ENCODE peak calls at places on chromosome 3, in nine cellular contexts. V is activated CD4-positive, alpha-beta T cell treated with anti-CD3 and anti-CD28 coated beads, Interleukin-2, amount 50 U/mL, for 24 hours; Z is activated gamma-delta T cell treated with Interleukin-2 at 50 U/mL for 16 hours; R is spleen; B is MM.1S; N is HEK293T; S is uterus; I is T-helper 17 cell; J is A172. O is an unnamed sample.

GRCh38 chr3:153621988-153622387 is 460.0 kb downstream of the RAP2B start:
- DNase-seq in J (no peak), N (no peak), B (peak), Z (no peak), I (no peak), R (no peak), S (no peak), V (no peak), O (no peak)

GRCh38 chr3:152718810-152719209 is 116.1 kb upstream of the P2RY1 start:
- DNase-seq in V (no peak), B (no peak), S (no peak), J (no peak), N (no peak), R (no peak), I (no peak), Z (no peak), O (no peak)

GRCh38 chr3:169354774-169355501 is 308.6 kb downstream of the MECOM start:
- DNase-seq in J (no peak), N (no peak), S (no peak), Z (no peak), I (no peak), B (no peak), R (no peak), V (no peak), O (no peak)

GRCh38 chr3:82495655-82496054 is 734.2 kb upstream of the GBE1 start:
- DNase-seq in B (no peak), Z (no peak), I (no peak), J (no peak), V (no peak), S (no peak), N (no peak), R (no peak), O (no peak)

GRCh38 chr3:68007621-68008226 is 353.3 kb upstream of the SUCLG2 start:
- DNase-seq in I (peak), N (no peak), B (no peak), J (no peak), R (no peak), S (no peak), Z (peak), V (no peak), O (no peak)

GRCh38 chr3:172557515-172558220 is 34.4 kb upstream of the TNFSF10 start:
- DNase-seq in I (no peak), B (no peak), R (no peak), S (no peak), Z (no peak), V (no peak), J (no peak), N (no peak), O (no peak)

GRCh38 chr3:30747771-30748281 is 141.4 kb downstream of the TGFBR2 start:
- DNase-seq in B (no peak), S (no peak), R (no peak), Z (no peak), N (peak), V (no peak), J (peak), I (no peak), O (peak)

GRCh38 chr3:124032881-124033359 is 41.0 kb upstream of the ROPN1 start:
- DNase-seq in V (no peak), I (peak), J (peak), B (peak), S (peak), R (peak), N (peak), Z (peak), O (peak)

GRCh38 chr3:179853176-179853575 is 183.6 kb downstream of the PEX5L start:
- DNase-seq in N (no peak), Z (no peak), I (no peak), R (no peak), B (peak), V (no peak), J (peak), S (no peak), O (no peak)